ENCODE peak calls at places on chromosomes 11 and 22, in five cellular contexts. D, S, O, Y and H are unnamed samples.

GRCh38 chr11:3105791-3106735 is 48.8 kb upstream of the CARS1 start:
- DNase-seq in S (no peak), Y (no peak), D (no peak), O (no peak), H (no peak)

GRCh38 chr11:2779981-2780849 is 80.4 kb upstream of the KCNQ1OT1 start:
- DNase-seq in Y (no peak), S (no peak), D (no peak), O (no peak), H (peak; percentile 4)

GRCh38 chr11:23674866-23675265 is 814.6 kb upstream of the CCDC179 start:
- DNase-seq in Y (no peak), O (no peak), D (no peak), S (no peak), H (no peak)

GRCh38 chr11:118048472-118049370 is 28.2 kb upstream of the TMPRSS4 start:
- DNase-seq in Y (no peak), O (no peak), D (no peak), S (no peak), H (no peak)

GRCh38 chr11:44879432-44879831 is 71.3 kb downstream of the TP53I11 start:
- DNase-seq in S (no peak), O (no peak), Y (no peak), D (no peak), H (no peak)

GRCh38 chr11:8018742-8019631 is 31.9 kb downstream of the EIF3F start:
- DNase-seq in S (peak; percentile 69), Y (peak; percentile 36), O (peak; percentile 90), D (peak; percentile 27), H (peak; percentile 83)

GRCh38 chr22:50002791-50003190 is 9.8 kb downstream of the IL17REL start:
- DNase-seq in O (no peak), D (no peak), Y (no peak), S (no peak), H (no peak)

GRCh38 chr11:127506647-127507046 is 506.1 kb upstream of the KIRREL3 start:
- DNase-seq in Y (no peak), S (no peak), D (no peak), O (no peak), H (no peak)

GRCh38 chr11:109421981-109422590 is at the start of gene C11orf87:
- DNase-seq in D (no peak), Y (no peak), S (peak; percentile 32), O (peak; percentile 78), H (peak; percentile 37)

GRCh38 chr11:65654375-65655349 is 8.1 kb downstream of the RELA start:
- DNase-seq in O (no peak), Y (no peak), D (no peak), S (no peak), H (no peak)

GRCh38 chr11:29018631-29019030 is 910.4 kb downstream of the METTL15 start:
- DNase-seq in Y (peak; percentile 90), S (no peak), O (no peak), D (peak; percentile 83), H (no peak)

GRCh38 chr22:30773919-30774318 is 79.2 kb downstream of the OSBP2 start:
- DNase-seq in O (no peak), D (no peak), S (no peak), Y (no peak), H (no peak)

GRCh38 chr11:114553642-114554041 is 6.0 kb downstream of the NXPE1 start:
- DNase-seq in Y (peak; percentile 32), O (no peak), S (no peak), D (peak; percentile 17), H (no peak)

GRCh38 chr11:9273430-9274336 is 8.5 kb upstream of the DENND5A start:
- DNase-seq in S (no peak), D (peak; percentile 70), O (no peak), Y (no peak), H (no peak)

GRCh38 chr11:73323464-73323863 is 15.4 kb downstream of the ARHGEF17 start:
- DNase-seq in O (peak; percentile 82), Y (no peak), S (peak; percentile 80), D (no peak), H (no peak)

GRCh38 chr11:114158886-114159285 is 99.4 kb downstream of the ZBTB16 start:
- DNase-seq in O (no peak), D (no peak), Y (peak; percentile 66), S (no peak), H (no peak)

DNA sequence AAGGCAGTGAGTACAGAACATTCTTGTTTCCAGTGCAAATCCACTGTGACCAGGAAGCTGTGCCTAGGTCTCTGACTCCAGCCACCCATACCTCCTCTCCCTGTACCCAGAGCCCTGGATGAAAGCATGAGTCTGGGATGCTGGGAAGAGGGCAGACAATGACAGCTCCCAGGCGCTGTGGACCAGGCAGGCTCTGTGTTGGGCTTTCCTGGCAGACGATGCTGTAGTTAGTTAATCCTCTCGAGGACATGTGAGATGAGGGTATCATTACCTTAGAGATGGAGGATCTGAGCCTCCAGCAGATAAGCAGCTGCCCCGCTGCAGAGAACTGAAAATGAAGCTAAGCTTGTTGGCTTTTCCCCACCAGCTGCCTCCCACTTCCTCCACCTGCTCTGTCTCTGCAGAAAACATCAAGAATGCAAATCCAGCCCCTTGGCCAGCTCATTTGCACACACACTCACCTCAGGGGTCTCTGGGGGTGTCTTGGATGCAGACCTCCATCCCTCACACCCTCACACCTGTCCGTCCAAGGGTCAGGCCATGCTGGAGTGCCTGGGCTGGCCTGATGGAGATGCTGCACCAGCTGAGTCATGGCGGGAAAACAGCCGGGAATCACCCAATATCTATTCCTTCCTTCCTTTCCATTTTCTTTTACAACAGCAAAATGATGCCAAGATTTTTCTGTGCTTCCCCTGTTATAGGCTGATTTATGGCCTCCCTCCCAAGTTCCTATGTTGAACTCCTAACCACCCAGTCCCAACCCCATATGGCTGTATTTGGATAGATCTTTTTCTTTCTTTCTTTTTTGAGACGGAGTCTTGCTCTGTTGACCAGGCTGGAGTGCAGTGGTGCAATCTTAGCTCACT is 94.9 kb upstream of the SEPTIN5 start:
- DNase-seq in D (no peak), O (no peak), S (no peak), Y (no peak), H (peak; percentile 71)
- H3K27ac ChIP-seq in D (no peak overlapping the region), O (no peak overlapping the region), S (no peak overlapping the region), Y (no peak overlapping the region), H (no peak overlapping the region)

GRCh38 chr22:17575681-17576080 is 12.4 kb downstream of the SLC25A18 start:
- DNase-seq in S (no peak), D (no peak), Y (no peak), O (no peak), H (no peak)

GRCh38 chr22:17569971-17570511 is 6.7 kb downstream of the SLC25A18 start:
- DNase-seq in S (peak; percentile 34), D (no peak), Y (peak; percentile 17), O (no peak), H (no peak)

GRCh38 chr22:17566776-17567175 is 3.5 kb downstream of the SLC25A18 start:
- DNase-seq in D (no peak), Y (no peak), O (no peak), S (no peak), H (no peak)

GRCh38 chr22:17575151-17575550 is 11.9 kb downstream of the SLC25A18 start:
- DNase-seq in S (no peak), D (no peak), O (no peak), Y (no peak), H (no peak)

GRCh38 chr22:17570851-17571631 is 7.7 kb downstream of the SLC25A18 start:
- DNase-seq in O (no peak), D (peak; percentile 53), S (peak; percentile 17), Y (no peak), H (no peak)
- H3K4me3 ChIP-seq in O (no peak overlapping the region), D (peak overlapping the region; percentile 13), S (no peak overlapping the region), Y (no peak overlapping the region), H (no peak overlapping the region)

DNA sequence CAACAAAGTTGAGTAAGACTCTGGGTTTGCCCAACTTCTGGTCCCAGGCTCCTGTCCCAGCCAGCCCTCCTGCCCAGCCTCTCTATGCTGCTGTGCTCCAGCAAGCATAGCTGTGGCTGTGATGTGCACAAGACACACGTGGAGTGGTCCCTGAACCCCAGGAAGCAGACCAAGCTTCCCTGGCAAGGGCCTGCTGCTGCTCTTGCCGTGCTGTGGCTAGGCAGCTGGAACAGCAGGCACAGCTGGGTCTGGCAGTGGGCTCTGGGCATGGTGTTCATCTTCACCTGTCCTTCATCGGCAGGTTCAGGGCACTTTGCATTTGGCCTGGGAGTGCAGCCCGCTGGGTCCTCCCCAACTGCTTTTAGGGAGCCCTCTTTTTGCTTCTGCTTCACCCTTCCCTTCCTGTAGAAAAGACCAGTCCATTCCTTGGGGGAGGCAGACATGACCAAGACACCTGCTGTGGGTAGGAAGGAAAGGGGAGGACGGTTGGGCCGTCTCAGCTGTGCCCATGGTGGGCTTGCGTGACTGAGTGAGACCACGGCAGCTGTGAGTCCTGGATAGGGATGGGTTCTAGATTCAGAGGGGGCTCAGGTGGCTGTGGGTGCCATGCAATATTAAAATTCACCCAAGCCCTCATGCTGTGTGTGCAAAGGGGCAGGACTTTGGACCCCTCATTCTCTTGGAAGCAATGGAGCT is 26.1 kb upstream of the ETS1 start:
- DNase-seq in S (no peak), O (no peak), D (no peak), Y (no peak), H (no peak)
- H3K27ac ChIP-seq in S (no peak overlapping the region), O (no peak overlapping the region), D (no peak overlapping the region), Y (no peak overlapping the region), H (no peak overlapping the region)

GRCh38 chr11:68128682-68129327 is 7.6 kb upstream of the CHKA start:
- DNase-seq in S (peak; percentile 79), Y (no peak), O (no peak), D (no peak), H (peak; percentile 62)
- H3K4me3 ChIP-seq in S (peak overlapping the region; percentile 16), Y (no peak overlapping the region), O (peak overlapping the region; percentile 46), D (no peak overlapping the region), H (peak overlapping the region; percentile 58)

DNA sequence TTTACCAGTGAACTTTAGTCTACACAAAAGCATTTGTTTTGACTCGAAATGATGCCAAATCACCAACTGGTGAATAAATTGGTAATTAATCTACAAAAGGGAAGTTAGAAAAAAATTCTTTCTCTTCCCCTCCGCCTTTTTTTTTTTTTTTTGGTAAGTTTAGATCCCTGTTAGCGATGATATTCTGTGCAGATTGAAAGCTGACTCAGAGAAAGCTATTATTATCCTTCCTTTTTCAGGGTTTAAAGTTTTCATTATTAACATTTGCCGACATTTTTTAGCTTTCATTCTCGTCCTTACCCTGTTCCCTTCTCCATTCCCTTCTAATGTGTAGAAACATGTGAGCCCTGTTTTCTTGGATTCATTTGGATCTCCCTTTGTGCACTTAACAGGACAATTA is 16.8 kb upstream of the NUP160 start:
- DNase-seq in D (no peak), O (no peak), S (no peak), Y (no peak), H (no peak)
- H3K27ac ChIP-seq in D (no peak overlapping the region), O (no peak overlapping the region), S (no peak overlapping the region), Y (no peak overlapping the region), H (no peak overlapping the region)

GRCh38 chr22:32477608-32478007 is 3.0 kb downstream of the FBXO7 start:
- DNase-seq in S (no peak), Y (no peak), D (no peak), O (no peak), H (no peak)
- H3K4me3 ChIP-seq in S (no peak overlapping the region), Y (no peak overlapping the region), D (no peak overlapping the region), O (no peak overlapping the region), H (no peak overlapping the region)

GRCh38 chr22:36029406-36029755 is 757 bp upstream of the RBFOX2 start:
- DNase-seq in S (no peak), O (no peak), Y (no peak), D (no peak), H (no peak)
- H3K27ac ChIP-seq in S (no peak overlapping the region), O (no peak overlapping the region), Y (no peak overlapping the region), D (peak overlapping the region; percentile 61), H (no peak overlapping the region)

GRCh38 chr11:75159081-75159953 is 8.4 kb downstream of the SLCO2B1 start:
- DNase-seq in S (no peak), D (no peak), O (peak; percentile 44), Y (no peak), H (no peak)
- H3K4me3 ChIP-seq in S (no peak overlapping the region), D (no peak overlapping the region), O (no peak overlapping the region), Y (no peak overlapping the region), H (no peak overlapping the region)